ENCODE peak calls at places on chromosome 7, in five cellular contexts. V is AG10803; B is CD8-positive, alpha-beta T cell; E is HCT116; N is natural killer cell. Z is an unnamed sample.

GRCh38 chr7:33926535-33926934 is 21.2 kb downstream of the BMPER start:
- DNase-seq in V (peak), B (no peak), E (no peak), N (no peak), Z (no peak)

GRCh38 chr7:40608321-40609075 is 473.7 kb downstream of the SUGCT start:
- DNase-seq in V (peak), E (no peak), N (no peak), B (no peak), Z (no peak)

GRCh38 chr7:19442016-19442785 is 266.6 kb downstream of the POLR1F start:
- DNase-seq in E (peak), N (no peak), V (peak), B (no peak), Z (peak)

GRCh38 chr7:90755041-90755440 is 158.9 kb downstream of the CDK14 start:
- DNase-seq in V (no peak), B (no peak), E (no peak), N (no peak), Z (no peak)

GRCh38 chr7:155225516-155225915 is 72.2 kb upstream of the INSIG1 start:
- DNase-seq in N (no peak), B (no peak), V (no peak), E (no peak), Z (no peak)

GRCh38 chr7:77600952-77601351 is 63.9 kb downstream of the PTPN12 start:
- DNase-seq in B (no peak), N (no peak), E (no peak), V (no peak), Z (no peak)

GRCh38 chr7:136523581-136523980 is 344.9 kb upstream of the CHRM2 start:
- DNase-seq in N (no peak), E (no peak), V (peak), B (no peak), Z (peak)

GRCh38 chr7:36784991-36785940 is 61.0 kb upstream of the AOAH start:
- DNase-seq in N (peak), V (no peak), B (peak), E (no peak), Z (peak)

GRCh38 chr7:70693690-70694356 is 438.1 kb upstream of the GALNT17 start:
- DNase-seq in N (peak), V (peak), B (peak), E (no peak), Z (peak)

GRCh38 chr7:98406827-98407226 is 5.9 kb upstream of the BAIAP2L1 start:
- DNase-seq in N (no peak), B (no peak), E (no peak), V (no peak), Z (no peak)

GRCh38 chr7:150962743-150963399 is 15.2 kb downstream of the KCNH2 start:
- DNase-seq in N (peak), B (peak), V (peak), E (no peak), Z (peak)

GRCh38 chr7:44045226-44046014 is 918 bp downstream of the DBNL start:
- DNase-seq in E (no peak), V (no peak), B (no peak), N (no peak), Z (no peak)

GRCh38 chr7:111012799-111013675 is 77.9 kb upstream of the LRRN3 start:
- DNase-seq in V (no peak), B (peak), E (no peak), N (no peak), Z (no peak)

GRCh38 chr7:31172071-31172470 is 120.0 kb downstream of the ADCYAP1R1 start:
- DNase-seq in E (no peak), B (no peak), V (no peak), N (no peak), Z (no peak)

DNA sequence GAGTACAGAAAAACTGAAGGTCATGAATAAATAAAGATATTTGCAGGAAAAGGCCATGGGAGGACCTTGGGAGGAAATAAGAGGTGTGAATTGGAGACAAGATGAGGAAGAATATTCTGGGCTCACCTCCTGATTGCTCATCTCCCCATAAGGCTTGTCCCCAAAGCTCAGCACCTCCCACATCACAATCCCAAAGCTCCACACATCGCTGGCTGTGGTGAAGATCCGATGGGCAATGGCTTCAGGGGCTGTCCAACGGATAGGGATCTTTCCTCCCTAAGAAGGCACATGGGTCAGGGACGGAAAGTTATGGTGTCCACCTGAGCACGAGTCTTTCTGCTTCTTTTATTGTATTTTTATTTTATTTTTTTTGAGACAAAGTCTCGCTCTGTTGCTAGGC is 12.9 kb downstream of the ZYX start:
- DNase-seq in E (no peak), B (no peak), V (no peak), N (no peak), Z (no peak)
- TF ChIP-seq CTCF in E (no peak), B (no peak), V (no peak), N (no peak), Z (no peak)

GRCh38 chr7:106966121-106966520 is 78.4 kb upstream of the PRKAR2B start:
- DNase-seq in N (no peak), V (no peak), B (no peak), E (no peak), Z (no peak)
- TF ChIP-seq CTCF in N (no peak), V (no peak), B (no peak), E (no peak), Z (no peak)

GRCh38 chr7:119999743-120000475 is 273.1 kb upstream of the KCND2 start:
- DNase-seq in V (no peak), E (no peak), B (no peak), N (no peak), Z (peak)

GRCh38 chr7:120005720-120006119 is 267.3 kb upstream of the KCND2 start:
- DNase-seq in V (no peak), N (no peak), B (no peak), E (no peak), Z (no peak)
- TF ChIP-seq CTCF in V (no peak), N (no peak), B (no peak), E (no peak), Z (no peak)

DNA sequence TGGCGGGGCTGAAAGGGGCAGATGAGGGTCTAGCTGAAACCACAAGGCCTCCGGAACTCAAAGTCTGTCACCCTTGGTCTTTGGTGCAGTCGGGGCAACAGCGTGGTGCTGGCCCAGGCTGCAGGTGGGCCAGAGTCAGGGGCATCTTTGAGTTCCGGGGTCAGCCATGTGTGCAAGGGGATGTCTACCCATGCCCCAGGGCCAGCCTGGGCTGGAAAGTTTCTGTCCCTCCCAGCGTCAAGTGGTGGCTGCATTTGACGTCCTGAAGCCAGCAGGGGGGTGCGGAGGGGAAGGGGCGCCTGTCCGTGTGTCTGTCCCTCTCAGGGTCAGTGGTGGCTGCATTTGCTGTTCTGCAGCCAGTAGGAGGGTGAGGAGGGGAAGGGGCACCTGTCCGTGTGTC is 670 bp downstream of the BRAT1 start:
- DNase-seq in N (no peak), B (no peak), V (no peak), E (no peak), Z (no peak)
- TF ChIP-seq CTCF in N (no peak), B (no peak), V (no peak), E (no peak), Z (no peak)

GRCh38 chr7:323410-323809 is 33.4 kb downstream of the FOXL3 start:
- DNase-seq in B (no peak), N (no peak), E (no peak), V (peak), Z (no peak)
- TF ChIP-seq CTCF in B (no peak), N (no peak), E (no peak), V (no peak), Z (no peak)